ENCODE peak calls at places on chromosome 1, in eight cellular contexts. H, Y, B, A, D, X, W and L are unnamed samples.

GRCh38 chr1:69246721-69247120 is 321.0 kb upstream of the LRRC7 start:
- DNase-seq in H (no peak), Y (no peak), B (peak; percentile 20), A (peak; percentile 29), D (no peak), X (no peak), W (no peak), L (no peak)

GRCh38 chr1:208189183-208189582 is 55.0 kb downstream of the PLXNA2 start:
- DNase-seq in H (no peak), Y (no peak), B (no peak), A (no peak), D (no peak), X (no peak), W (no peak), L (no peak)

GRCh38 chr1:195899762-195900352 is 708.4 kb downstream of the KCNT2 start:
- DNase-seq in H (no peak), Y (no peak), B (peak; percentile 43), A (peak; percentile 14), D (no peak), X (no peak), W (no peak), L (no peak)

GRCh38 chr1:24364975-24365678 is 46.0 kb downstream of the GRHL3 start:
- DNase-seq in H (peak; percentile 20), Y (no peak), B (peak; percentile 93), A (peak; percentile 99), D (no peak), X (no peak), W (no peak), L (peak; percentile 95)

GRCh38 chr1:229124471-229125198 is 146.3 kb upstream of the RAB4A start:
- DNase-seq in H (no peak), Y (no peak), B (no peak), A (no peak), D (peak; percentile 78), X (no peak), W (no peak), L (no peak)

GRCh38 chr1:68173283-68174172 is 58.8 kb downstream of the WLS start:
- DNase-seq in H (peak; percentile 99), Y (no peak), B (peak; percentile 83), A (peak; percentile 33), D (peak; percentile 20), X (no peak), W (no peak), L (peak; percentile 13)

GRCh38 chr1:16175610-16176553 is 20.0 kb upstream of the EPHA2 start:
- DNase-seq in H (no peak), Y (no peak), B (peak; percentile 92), A (peak; percentile 89), D (peak; percentile 90), X (peak; percentile 39), W (peak; percentile 86), L (peak; percentile 93)

GRCh38 chr1:228063251-228064191 is 19.0 kb upstream of the ARF1 start:
- DNase-seq in H (no peak), Y (no peak), B (no peak), A (no peak), D (no peak), X (no peak), W (no peak), L (no peak)

GRCh38 chr1:195785830-195786229 is 822.4 kb downstream of the KCNT2 start:
- DNase-seq in H (no peak), Y (no peak), B (no peak), A (no peak), D (no peak), X (no peak), W (no peak), L (no peak)

GRCh38 chr1:37795340-37796110 is 1.9 kb downstream of the MANEAL start:
- DNase-seq in H (no peak), Y (no peak), B (peak; percentile 48), A (peak; percentile 41), D (peak; percentile 58), X (no peak), W (peak; percentile 65), L (no peak)

GRCh38 chr1:206460846-206461426 is 9.3 kb upstream of the IKBKE start:
- DNase-seq in H (no peak), Y (no peak), B (no peak), A (peak; percentile 40), D (no peak), X (no peak), W (no peak), L (no peak)

GRCh38 chr1:161983725-161984124 is 39.9 kb downstream of the OLFML2B start:
- DNase-seq in H (no peak), Y (no peak), B (no peak), A (no peak), D (no peak), X (no peak), W (no peak), L (no peak)

GRCh38 chr1:21659099-21659923 is 9.8 kb downstream of the RAP1GAP start:
- DNase-seq in H (peak; percentile 43), Y (peak; percentile 53), B (peak; percentile 51), A (peak; percentile 42), D (peak; percentile 82), X (peak; percentile 90), W (peak; percentile 90), L (peak; percentile 40)

GRCh38 chr1:214658785-214659184 is 55.8 kb downstream of the CENPF start:
- DNase-seq in H (no peak), Y (no peak), B (peak; percentile 32), A (peak; percentile 52), D (no peak), X (peak; percentile 15), W (no peak), L (peak; percentile 26)

GRCh38 chr1:15508700-15509487 is 15.1 kb downstream of the CASP9 start:
- DNase-seq in H (no peak), Y (no peak), B (no peak), A (no peak), D (no peak), X (no peak), W (no peak), L (no peak)

GRCh38 chr1:26046313-26047031 is 554 bp upstream of the SLC30A2 start:
- DNase-seq in H (no peak), Y (no peak), B (no peak), A (no peak), D (no peak), X (no peak), W (no peak), L (no peak)

GRCh38 chr1:244046907-244047738 is 4.0 kb upstream of the ZBTB18 start:
- DNase-seq in H (peak; percentile 51), Y (no peak), B (peak; percentile 72), A (peak; percentile 24), D (no peak), X (no peak), W (no peak), L (peak; percentile 30)

GRCh38 chr1:207398986-207399385 is 55.1 kb upstream of the CR2 start:
- DNase-seq in H (no peak), Y (no peak), B (no peak), A (no peak), D (no peak), X (no peak), W (no peak), L (no peak)

GRCh38 chr1:222240536-222241181 is 307.2 kb downstream of the HHIPL2 start:
- DNase-seq in H (no peak), Y (no peak), B (peak; percentile 72), A (peak; percentile 53), D (no peak), X (no peak), W (no peak), L (peak; percentile 51)

GRCh38 chr1:170619167-170620030 is 44.5 kb upstream of the PRRX1 start:
- DNase-seq in H (peak; percentile 20), Y (no peak), B (peak; percentile 45), A (peak; percentile 86), D (peak; percentile 56), X (no peak), W (no peak), L (peak; percentile 70)

GRCh38 chr1:204940591-204940990 is 69.9 kb downstream of the NFASC start:
- DNase-seq in H (no peak), Y (no peak), B (no peak), A (no peak), D (no peak), X (no peak), W (no peak), L (peak; percentile 28)